ENCODE peak calls at places on chromosomes 12 and 14, in four cellular contexts. P is upper lobe of left lung, F is breast epithelium, N is GOT3. L is an unnamed sample.
A peak's percentile ranks its signal among the peaks of the same experiment; 100 is the strongest.

GRCh38 chr14:75341639-75342038 is 63.0 kb downstream of the FOS start:
- DNase-seq in P (no peak), F (no peak), N (no peak), L (no peak)

GRCh38 chr14:42307239-42307825 is 700.7 kb downstream of the LRFN5 start:
- DNase-seq in P (no peak), F (no peak), N (no peak), L (no peak)

GRCh38 chr14:22918519-22918808 is 485 bp downstream of the RBM23 start:
- DNase-seq in P (no peak), F (no peak), N (no peak), L (no peak)

GRCh38 chr14:54606631-54607133 is 39.8 kb downstream of the SAMD4A start:
- DNase-seq in P (no peak), F (no peak), N (no peak), L (no peak)

GRCh38 chr14:99351166-99352007 is 79.4 kb upstream of the BCL11B start:
- DNase-seq in P (no peak), F (no peak), N (no peak), L (no peak)

GRCh38 chr14:95040723-95041476 is 116.4 kb downstream of the DICER1 start:
- DNase-seq in P (no peak), F (peak; percentile 30), N (no peak), L (no peak)

GRCh38 chr14:100586520-100587247 is 533 bp downstream of the BEGAIN start:
- DNase-seq in P (peak; percentile 89), F (no peak), N (no peak), L (no peak)

GRCh38 chr14:100709252-100709955 is 17.3 kb upstream of the DLK1 start:
- DNase-seq in P (peak; percentile 90), F (no peak), N (no peak), L (no peak)

GRCh38 chr12:27343255-27344000 is 10.8 kb downstream of the BMAL2 start:
- DNase-seq in P (no peak), F (no peak), N (no peak), L (no peak)

GRCh38 chr14:74392616-74393570 is 33.1 kb downstream of the SYNDIG1L start:
- DNase-seq in P (no peak), F (no peak), N (no peak), L (no peak)

GRCh38 chr12:57005980-57006808 is at the start of gene ZBTB39:
- DNase-seq in P (peak; percentile 94), F (no peak), N (no peak), L (peak; percentile 57)

GRCh38 chr12:90831712-90832111 is 123.3 kb downstream of the CCER1 start:
- DNase-seq in P (no peak), F (no peak), N (no peak), L (no peak)

GRCh38 chr14:22551597-22551982 is 37.4 kb downstream of the DAD1 start:
- DNase-seq in P (no peak), F (no peak), N (no peak), L (no peak)

GRCh38 chr12:4545195-4545594 is 6.5 kb downstream of the RAD51AP1 start:
- DNase-seq in P (no peak), F (no peak), N (no peak), L (no peak)

GRCh38 chr12:116958402-116959197 is 47.9 kb downstream of the FBXW8 start:
- DNase-seq in P (no peak), F (no peak), N (no peak), L (no peak)

GRCh38 chr12:2170376-2170775 is 117.6 kb downstream of the CACNA1C start:
- DNase-seq in P (no peak), F (no peak), N (no peak), L (no peak)

GRCh38 chr14:101294136-101294535 is 267.2 kb upstream of the DIO3 start:
- DNase-seq in P (no peak), F (no peak), N (no peak), L (no peak)

GRCh38 chr14:103126873-103127304 is 3.6 kb downstream of the TNFAIP2 start:
- DNase-seq in P (peak; percentile 92), F (no peak), N (no peak), L (no peak)

GRCh38 chr14:106134901-106135300 is 608.5 kb downstream of the TMEM121 start:
- DNase-seq in P (no peak), F (no peak), N (no peak), L (no peak)

GRCh38 chr12:97985834-97986233 is 523.2 kb downstream of the RMST start:
- DNase-seq in P (no peak), F (no peak), N (no peak), L (no peak)

GRCh38 chr12:42128327-42128726 is 16.3 kb downstream of the GXYLT1 start:
- DNase-seq in P (no peak), F (no peak), N (no peak), L (no peak)

GRCh38 chr14:23639048-23639890 is 3.1 kb downstream of the DHRS2 start:
- DNase-seq in P (peak; percentile 72), F (no peak), N (no peak), L (no peak)

GRCh38 chr12:48765753-48766162 is 23.1 kb downstream of the ADCY6 start:
- DNase-seq in P (no peak), F (no peak), N (no peak), L (no peak)

GRCh38 chr12:94269316-94269999 is 121.1 kb downstream of the PLXNC1 start:
- DNase-seq in P (no peak), F (no peak), N (no peak), L (no peak)

GRCh38 chr14:96160030-96160912 is 44.4 kb upstream of the BDKRB2 start:
- DNase-seq in P (no peak), F (no peak), N (no peak), L (no peak)

GRCh38 chr12:98955284-98955683 is 310.2 kb downstream of the APAF1 start:
- DNase-seq in P (no peak), F (no peak), N (no peak), L (no peak)

GRCh38 chr14:39267592-39268112 is 33.9 kb downstream of the MIA2 start:
- DNase-seq in P (no peak), F (no peak), N (peak; percentile 2), L (no peak)

GRCh38 chr12:79186506-79186905 is 321.9 kb downstream of the SYT1 start:
- DNase-seq in P (no peak), F (no peak), N (no peak), L (no peak)

GRCh38 chr12:110537605-110538409 is 35.7 kb downstream of the RAD9B start:
- DNase-seq in P (no peak), F (no peak), N (no peak), L (no peak)

GRCh38 chr14:97106166-97106565 is 309.0 kb downstream of the VRK1 start:
- DNase-seq in P (no peak), F (no peak), N (no peak), L (no peak)

L was measured in T follicular helper cell.